ENCODE peak calls at places on chromosomes 3 and 15, in four cellular contexts. L is endothelial cell of umbilical vein, H is HepG2, V is neural progenitor cell. T is an unnamed sample. For H3K36me3, the result is how much of the 10 kb centered on the place peaks cover.

GRCh38 chr3:157077565-157077991 is 82.4 kb downstream of the CCNL1 start:
- DNase-seq in L (no peak), H (peak), V (no peak), T (no peak)

GRCh38 chr3:154885016-154885415 is 195.1 kb upstream of the MME start:
- DNase-seq in H (no peak), L (no peak), V (no peak), T (no peak)

GRCh38 chr15:56040081-56041035 is 46.9 kb upstream of the NEDD4 start:
- DNase-seq in H (peak), V (peak), L (peak), T (peak)

GRCh38 chr15:36914466-36914865 is 185.9 kb downstream of the MEIS2 start:
- DNase-seq in V (no peak), L (no peak), H (no peak), T (no peak)

GRCh38 chr3:82875401-82875800 is 1114.0 kb upstream of the GBE1 start:
- DNase-seq in H (no peak), L (no peak), V (no peak), T (no peak)

GRCh38 chr15:88275804-88276203 is 19.3 kb upstream of the NTRK3 start:
- DNase-seq in L (no peak), V (no peak), H (no peak), T (no peak)

GRCh38 chr15:101088788-101089578 is 162.9 kb downstream of the CHSY1 start:
- DNase-seq in L (peak), H (peak), V (peak), T (no peak)

GRCh38 chr15:59591372-59591771 is 20.2 kb upstream of the GCNT3 start:
- DNase-seq in L (no peak), H (no peak), V (no peak), T (no peak)

GRCh38 chr3:6861331-6861988 is 545 bp downstream of the GRM7 start:
- DNase-seq in H (no peak), V (peak), L (no peak), T (no peak)

GRCh38 chr3:3560566-3561336 is 238.5 kb upstream of the LRRN1 start:
- DNase-seq in V (no peak), L (no peak), H (no peak), T (no peak)

GRCh38 chr3:42308651-42309050 is 42.7 kb upstream of the CCK start:
- DNase-seq in V (no peak), L (no peak), H (no peak), T (no peak)

GRCh38 chr3:178505832-178506231 is 30.4 kb upstream of the KCNMB2 start:
- DNase-seq in H (no peak), L (no peak), V (no peak), T (no peak)

GRCh38 chr15:40273428-40273827 is 9.4 kb downstream of the ANKRD63 start:
- DNase-seq in V (no peak), H (no peak), L (no peak), T (no peak)

GRCh38 chr3:12926660-12927059 is 85.3 kb upstream of the RPL32 start:
- DNase-seq in L (no peak), V (no peak), H (no peak), T (no peak)

GRCh38 chr15:92839696-92840095 is 60.4 kb upstream of the CHD2 start:
- DNase-seq in V (no peak), L (no peak), H (no peak), T (no peak)

GRCh38 chr3:53044371-53045106 is 1.3 kb downstream of the SFMBT1 start:
- DNase-seq in V (no peak), H (no peak), L (peak), T (no peak)

GRCh38 chr3:160005004-160005403 is 16.4 kb downstream of the IL12A start:
- DNase-seq in V (no peak), L (no peak), H (no peak), T (no peak)

GRCh38 chr15:60740787-60741354 is 261.9 kb upstream of the ICE2 start:
- DNase-seq in L (no peak), H (peak), V (no peak), T (no peak)

GRCh38 chr3:10502185-10502880 is 3.1 kb downstream of the ATP2B2 start:
- DNase-seq in H (no peak), L (no peak), V (no peak), T (no peak)

GRCh38 chr3:10505791-10506585 is 602 bp upstream of the ATP2B2 start:
- DNase-seq in L (no peak), H (no peak), V (no peak), T (no peak)

GRCh38 chr3:10503217-10503796 is 2.1 kb downstream of the ATP2B2 start:
- DNase-seq in H (no peak), L (no peak), V (no peak), T (no peak)

GRCh38 chr3:10505050-10505790 is at the start of gene ATP2B2:
- DNase-seq in H (no peak), V (peak), L (no peak), T (no peak)

GRCh38 chr3:10504161-10505049 is 981 bp downstream of the ATP2B2 start:
- DNase-seq in V (no peak), H (no peak), L (no peak), T (no peak)
- TF ChIP-seq EZH2 in V (no peak), H (no peak), L (peak), T (no peak)

DNA sequence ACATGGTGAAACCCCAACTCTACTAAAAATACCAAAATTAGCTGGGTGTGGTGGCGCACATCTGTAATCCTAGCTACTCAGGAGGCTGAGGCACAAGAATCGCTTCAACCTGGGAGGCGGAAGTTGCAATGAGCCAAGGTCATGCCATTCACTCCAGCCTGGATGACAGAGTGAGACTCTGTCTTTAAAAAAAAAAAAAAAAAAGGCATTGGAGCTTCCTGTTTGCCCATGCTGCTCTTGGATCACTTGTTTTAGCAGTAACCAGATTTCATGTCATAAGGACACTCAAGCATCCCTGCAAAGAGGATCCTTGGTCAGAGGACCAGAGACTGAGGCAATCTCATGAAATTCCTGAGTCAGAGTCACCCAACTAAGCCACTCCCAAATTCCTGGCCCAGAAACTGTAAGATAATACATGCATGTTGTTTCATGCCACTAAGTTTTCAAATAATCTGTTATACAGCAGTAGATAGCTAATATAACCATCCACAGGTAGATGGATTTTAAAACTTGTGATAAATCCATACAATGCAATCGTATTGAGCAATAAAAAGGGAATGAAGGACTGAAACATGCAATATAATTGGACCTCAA is 82.0 kb upstream of the XXYLT1 start:
- DNase-seq in L (no peak), V (no peak), H (peak), T (peak)
- H3K9ac ChIP-seq in L (no peak), V (no peak), H (no peak), T (no peak)

GRCh38 chr3:38124324-38125122 is 12.4 kb downstream of the ACAA1 start:
- DNase-seq in V (no peak), H (no peak), L (no peak), T (no peak)
- H3K36me3 ChIP-seq in V (under half), H (half or more), L (under half), T (under half)

DNA sequence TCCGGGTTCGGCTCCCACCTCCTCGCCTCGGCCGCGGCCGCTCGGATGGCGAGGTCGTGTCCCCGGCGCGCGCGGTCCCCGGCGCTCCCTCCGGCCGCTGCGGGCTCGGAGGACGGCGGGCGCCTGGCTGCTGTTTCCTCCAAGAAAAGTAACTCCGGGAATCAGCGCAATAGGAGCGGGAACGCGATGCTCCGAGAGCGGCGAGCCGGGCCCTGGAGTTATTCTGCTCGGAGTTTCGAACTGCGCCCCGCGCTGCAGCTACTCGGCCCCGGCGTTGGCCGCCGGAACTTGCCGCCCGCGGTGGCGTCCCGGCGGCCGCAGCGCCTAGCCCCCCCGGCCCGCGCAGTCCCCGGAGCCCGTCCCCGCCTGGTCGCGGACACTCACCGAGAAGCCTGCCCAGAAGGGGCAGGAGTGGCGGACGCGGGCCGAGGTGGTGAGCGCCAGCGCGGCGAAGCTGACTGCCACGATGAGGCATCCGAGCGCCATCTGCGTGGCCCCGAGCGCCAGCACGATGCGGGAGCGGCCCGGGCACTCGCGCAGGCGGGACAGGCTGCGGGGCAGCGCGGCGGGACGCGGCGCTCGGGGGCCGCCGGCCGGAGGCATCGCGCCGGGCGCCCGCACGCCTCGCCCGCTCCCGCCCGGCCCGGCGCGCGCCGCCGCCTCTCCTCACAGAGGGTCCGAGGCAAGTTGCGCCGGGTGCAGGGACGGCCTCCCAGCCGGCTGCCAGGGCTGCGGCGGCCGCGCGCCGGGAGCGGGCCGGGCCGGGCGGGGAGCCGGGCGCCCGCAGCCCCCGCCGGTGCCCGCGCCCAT is 251.9 kb downstream of the TJP1 start:
- DNase-seq in L (peak), V (peak), H (no peak), T (no peak)
- TF ChIP-seq EZH2 in L (no peak), V (peak), H (no peak), T (no peak)

GRCh38 chr3:49413338-49413734 is 1.1 kb downstream of the TCTA start:
- DNase-seq in V (no peak), H (no peak), L (no peak), T (no peak)
- H3K9ac ChIP-seq in V (no peak), H (peak), L (no peak), T (peak)

GRCh38 chr15:50590288-50590687 is 43.8 kb upstream of the USP50 start:
- DNase-seq in H (no peak), L (no peak), V (no peak), T (no peak)

GRCh38 chr15:50594311-50594710 is 47.8 kb upstream of the USP50 start:
- DNase-seq in H (no peak), V (no peak), L (no peak), T (no peak)

GRCh38 chr15:50593761-50594160 is 47.3 kb upstream of the USP50 start:
- DNase-seq in L (no peak), V (no peak), H (no peak), T (no peak)
- H3K36me3 ChIP-seq in L (under half), V (under half), H (under half), T (half or more)

DNA sequence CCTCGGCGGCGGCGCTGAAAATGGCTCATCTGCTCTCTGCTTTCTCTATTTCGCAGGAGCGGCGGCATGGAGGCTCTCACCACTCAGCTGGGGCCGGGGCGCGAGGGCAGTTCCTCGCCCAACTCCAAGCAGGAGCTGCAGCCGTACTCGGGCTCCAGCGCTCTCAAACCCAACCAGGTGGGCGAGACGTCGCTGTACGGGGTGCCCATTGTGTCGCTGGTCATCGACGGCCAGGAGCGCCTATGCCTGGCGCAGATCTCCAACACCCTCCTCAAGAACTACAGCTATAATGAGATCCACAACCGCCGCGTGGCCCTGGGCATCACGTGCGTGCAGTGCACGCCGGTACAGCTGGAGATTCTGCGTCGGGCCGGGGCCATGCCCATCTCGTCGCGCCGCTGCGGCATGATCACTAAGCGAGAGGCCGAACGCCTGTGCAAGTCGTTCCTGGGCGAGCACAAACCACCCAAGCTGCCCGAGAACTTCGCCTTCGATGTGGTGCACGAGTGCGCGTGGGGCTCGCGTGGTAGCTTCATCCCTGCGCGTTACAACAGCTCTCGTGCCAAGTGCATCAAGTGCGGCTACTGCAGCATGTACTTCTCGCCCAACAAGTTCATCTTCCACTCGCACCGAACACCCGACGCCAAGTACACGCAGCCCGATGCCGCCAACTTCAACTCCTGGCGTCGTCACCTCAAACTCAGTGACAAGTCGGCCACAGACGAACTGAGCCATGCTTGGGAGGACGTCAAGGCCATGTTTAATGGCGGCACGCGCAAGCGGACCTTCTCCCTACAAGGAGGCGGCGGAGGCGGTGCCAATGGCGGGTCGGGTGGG is 789 bp downstream of the SKOR1 start:
- DNase-seq in H (no peak), L (no peak), V (peak), T (no peak)
- TF ChIP-seq EZH2 in H (no peak), L (peak), V (peak), T (peak)

GRCh38 chr3:63867225-63867624 is 3.6 kb downstream of the ATXN7 start:
- DNase-seq in L (no peak), H (no peak), V (no peak), T (no peak)
- H3K9ac ChIP-seq in L (no peak), H (no peak), V (no peak), T (no peak)

GRCh38 chr3:180987344-180987743 is 2.2 kb downstream of the DNAJC19 start:
- DNase-seq in L (no peak), V (no peak), H (no peak), T (no peak)
- H3K36me3 ChIP-seq in L (under half), V (under half), H (under half), T (under half)

DNA sequence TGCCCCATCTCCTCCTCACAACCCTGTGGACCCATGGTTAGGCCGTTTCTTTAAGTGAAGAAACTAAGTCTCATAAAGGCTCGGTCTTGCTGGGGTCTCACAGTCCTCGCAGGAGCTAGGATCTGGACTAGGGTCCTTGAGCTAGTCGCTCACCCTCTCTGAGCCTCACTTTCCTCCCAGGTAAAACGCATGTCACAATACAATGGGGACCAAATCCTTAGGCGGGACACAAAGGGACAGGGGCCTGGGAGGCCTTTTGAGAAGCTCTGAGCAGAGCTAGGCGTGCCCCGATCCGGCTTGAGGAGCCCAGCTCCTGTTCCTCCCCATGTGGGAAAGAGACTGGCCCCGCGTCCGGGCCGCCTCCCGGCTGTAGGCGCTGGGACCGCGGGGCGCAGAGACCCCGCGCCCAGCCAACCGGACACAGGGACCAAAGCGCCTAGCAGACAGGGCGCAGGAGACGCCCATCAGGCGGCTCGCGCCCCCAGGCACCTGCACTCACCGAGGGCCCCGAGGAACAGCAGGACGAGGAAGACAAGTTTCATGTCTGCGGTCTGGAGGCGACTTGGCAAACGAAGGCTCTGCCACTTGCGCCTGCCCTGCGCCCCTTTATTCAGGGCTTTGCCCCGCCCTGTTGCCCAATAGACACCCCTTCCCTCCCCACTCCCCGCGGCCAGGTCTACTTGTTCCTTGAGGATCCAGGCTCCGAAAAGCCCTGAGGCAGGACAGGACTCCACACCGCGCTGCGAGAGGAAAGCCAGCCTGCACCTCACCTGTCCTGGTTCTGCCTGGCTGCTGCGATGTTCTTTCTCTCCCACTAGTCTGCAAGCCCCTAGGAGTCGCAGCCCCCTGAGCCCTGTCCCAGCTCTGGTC is at the start of gene LTF:
- DNase-seq in H (no peak), L (no peak), V (no peak), T (no peak)
- TF ChIP-seq EZH2 in H (no peak), L (no peak), V (no peak), T (no peak)